ENCODE peak calls at places on chromosomes 3 and 15, in four cellular contexts. O is fibroblast of lung, K is HCT116, G is kidney. E is an unnamed sample.

GRCh38 chr3:123636431-123636841 is 51.6 kb upstream of the HACD2 start:
- DNase-seq in K (no peak), G (no peak), O (no peak), E (peak)

GRCh38 chr3:46705751-46706572 is 4.8 kb downstream of the TMIE start:
- DNase-seq in O (peak), K (no peak), G (peak), E (peak)

GRCh38 chr15:34721802-34722795 is 32.7 kb downstream of the GJD2 start:
- DNase-seq in O (peak), K (peak), G (peak), E (peak)

GRCh38 chr15:68634122-68634482 is 55.3 kb downstream of the CORO2B start:
- DNase-seq in K (no peak), G (no peak), O (no peak), E (no peak)

GRCh38 chr15:84598993-84599392 is 1.8 kb upstream of the ZSCAN2 start:
- DNase-seq in O (peak), G (no peak), K (peak), E (peak)

GRCh38 chr15:44535509-44536297 is 1.2 kb upstream of the EIF3J start:
- DNase-seq in K (no peak), G (no peak), O (no peak), E (peak)

GRCh38 chr3:69433938-69434263 is 48.0 kb upstream of the FRMD4B start:
- DNase-seq in G (no peak), O (peak), K (no peak), E (no peak)

GRCh38 chr3:8523041-8523440 is 21.4 kb downstream of the LMCD1 start:
- DNase-seq in K (no peak), O (no peak), G (no peak), E (no peak)

GRCh38 chr3:27454914-27455313 is 29.3 kb downstream of the SLC4A7 start:
- DNase-seq in G (no peak), K (no peak), O (peak), E (no peak)

GRCh38 chr3:107366766-107367165 is 10.5 kb upstream of the CCDC54 start:
- DNase-seq in K (no peak), O (no peak), G (no peak), E (no peak)

GRCh38 chr15:99029358-99029871 is 21.8 kb upstream of the PGPEP1L start:
- DNase-seq in K (no peak), O (no peak), G (no peak), E (no peak)

GRCh38 chr3:141083831-141084624 is 32.9 kb downstream of the SPSB4 start:
- DNase-seq in O (peak), K (no peak), G (peak), E (peak)

GRCh38 chr3:141089339-141090152 is 38.4 kb downstream of the SPSB4 start:
- DNase-seq in K (no peak), G (no peak), O (no peak), E (peak)

GRCh38 chr3:141085331-141086047 is 34.3 kb downstream of the SPSB4 start:
- DNase-seq in G (no peak), K (no peak), O (no peak), E (peak)

GRCh38 chr3:141086188-141086587 is 35.0 kb downstream of the SPSB4 start:
- DNase-seq in G (no peak), O (no peak), K (no peak), E (no peak)

GRCh38 chr3:141087071-141087824 is 36.1 kb downstream of the SPSB4 start:
- DNase-seq in G (no peak), K (no peak), O (no peak), E (no peak)
- H3K9ac ChIP-seq in G (no peak), K (no peak), O (no peak), E (no peak)

DNA sequence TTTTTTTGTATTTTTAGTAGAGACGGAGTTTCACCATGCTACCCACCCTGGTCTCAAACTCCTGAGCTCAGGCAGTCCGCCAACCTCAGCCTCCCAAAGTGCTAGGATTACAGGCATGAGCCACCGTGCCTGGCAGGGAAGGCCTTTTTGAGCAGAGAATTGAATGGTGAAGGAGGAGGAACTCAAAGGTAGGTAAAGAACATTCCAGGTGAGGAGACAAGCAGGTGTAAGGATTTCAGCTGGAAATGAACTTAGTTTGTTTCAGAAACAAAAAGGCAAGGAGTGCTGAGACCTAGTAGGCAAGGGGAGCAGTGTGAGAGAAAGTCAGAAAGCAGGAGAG is 2.5 kb downstream of the TICRR start:
- DNase-seq in G (no peak), K (no peak), O (no peak), E (peak)
- H3K4me3 ChIP-seq in G (no peak), K (no peak), O (peak), E (peak)

GRCh38 chr3:37985637-37986320 is 4.8 kb upstream of the VILL start:
- DNase-seq in K (no peak), O (peak), G (no peak), E (peak)
- H3K9ac ChIP-seq in K (no peak), O (no peak), G (no peak), E (no peak)

GRCh38 chr15:37095197-37095992 is 5.0 kb downstream of the MEIS2 start:
- DNase-seq in O (no peak), K (no peak), G (peak), E (peak)

GRCh38 chr15:37090543-37091175 is 9.7 kb downstream of the MEIS2 start:
- DNase-seq in O (no peak), K (no peak), G (no peak), E (no peak)

GRCh38 chr15:37095993-37096877 is 4.1 kb downstream of the MEIS2 start:
- DNase-seq in K (no peak), G (peak), O (no peak), E (peak)

GRCh38 chr15:37094542-37095196 is 5.7 kb downstream of the MEIS2 start:
- DNase-seq in G (no peak), K (no peak), O (no peak), E (no peak)

GRCh38 chr15:37093480-37094410 is 6.6 kb downstream of the MEIS2 start:
- DNase-seq in G (no peak), K (no peak), O (peak), E (peak)
- H3K4me3 ChIP-seq in G (peak), K (no peak), O (no peak), E (peak)

DNA sequence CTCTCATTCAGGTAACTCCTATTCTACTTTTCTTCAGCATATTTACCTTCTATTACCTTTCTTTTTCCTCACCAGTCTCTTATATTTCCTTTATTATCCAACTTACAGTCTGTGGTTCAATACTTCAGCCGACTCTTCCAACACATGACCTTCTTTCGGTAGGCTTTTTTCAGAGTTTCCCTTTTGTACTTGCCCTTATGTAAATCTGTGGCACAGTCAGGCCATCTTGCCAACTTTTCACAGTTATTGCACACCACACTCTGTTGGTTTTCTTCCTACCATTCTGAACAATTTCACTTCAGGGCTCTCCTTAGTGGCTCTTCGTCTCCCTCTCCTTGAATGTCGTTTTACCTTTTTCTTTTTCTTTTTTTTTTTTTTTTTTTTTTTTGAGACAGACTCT is 427.8 kb downstream of the LPP start:
- DNase-seq in K (no peak), G (no peak), O (no peak), E (no peak)
- H3K9ac ChIP-seq in K (no peak), G (no peak), O (no peak), E (no peak)

DNA sequence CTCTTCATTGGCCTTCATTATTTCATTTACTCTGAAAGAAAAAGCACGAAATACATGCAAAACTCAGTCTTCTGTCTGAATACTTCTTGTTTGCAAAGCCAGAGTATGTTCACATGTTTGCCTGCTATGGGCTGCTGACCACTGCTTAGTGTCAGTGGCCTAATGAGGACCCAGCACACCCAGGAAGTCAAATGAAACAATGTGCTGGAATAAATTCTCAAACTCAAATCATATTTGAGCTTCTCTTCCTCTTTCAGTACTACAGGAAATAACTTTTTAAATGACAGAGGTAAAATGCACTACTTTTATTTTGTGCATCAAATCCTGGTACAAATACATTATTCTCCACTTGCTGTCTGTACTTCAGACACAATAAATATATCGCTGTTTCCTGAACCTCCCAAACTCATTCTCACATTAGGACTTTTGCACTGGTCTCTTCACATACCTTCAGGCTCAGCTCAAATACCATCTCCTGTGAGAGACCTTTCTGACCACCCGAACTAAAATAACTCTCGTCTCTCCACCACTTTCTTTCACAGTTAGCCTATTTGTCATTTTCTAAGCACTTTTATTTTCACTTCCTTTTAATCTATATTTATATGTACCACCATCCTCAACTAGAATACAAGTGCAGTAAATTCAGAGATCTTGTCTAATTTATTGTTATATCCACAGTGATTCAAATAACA is 176.8 kb downstream of the TUSC7 start:
- DNase-seq in G (no peak), O (no peak), K (no peak), E (no peak)
- H3K4me3 ChIP-seq in G (no peak), O (no peak), K (no peak), E (no peak)

DNA sequence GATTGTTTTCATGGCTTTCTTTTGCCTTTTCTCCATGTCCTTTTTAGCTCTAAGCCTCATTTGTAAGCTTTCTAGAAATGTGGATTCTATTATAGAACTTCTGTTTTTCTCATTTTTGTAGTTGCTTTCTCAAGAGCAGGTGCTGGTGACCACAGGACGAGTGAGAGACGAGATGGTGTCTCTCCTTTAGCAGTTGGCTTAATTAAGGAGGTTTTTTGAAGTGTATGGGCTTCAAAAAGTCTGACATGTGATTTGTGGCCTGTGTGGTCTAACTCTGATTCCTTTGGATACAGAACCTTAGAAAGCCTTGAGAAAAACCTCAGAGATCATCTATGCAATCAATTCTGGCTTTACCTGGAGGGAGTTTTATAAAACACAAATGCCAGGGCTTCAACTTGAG is 292.8 kb downstream of the LPP start:
- DNase-seq in O (no peak), K (no peak), G (no peak), E (no peak)
- H3K9ac ChIP-seq in O (no peak), K (no peak), G (no peak), E (no peak)

GRCh38 chr15:88985547-88986393 is 72.6 kb upstream of the MFGE8 start:
- DNase-seq in K (no peak), G (no peak), O (no peak), E (peak)
- H3K4me3 ChIP-seq in K (no peak), G (no peak), O (no peak), E (no peak)

DNA sequence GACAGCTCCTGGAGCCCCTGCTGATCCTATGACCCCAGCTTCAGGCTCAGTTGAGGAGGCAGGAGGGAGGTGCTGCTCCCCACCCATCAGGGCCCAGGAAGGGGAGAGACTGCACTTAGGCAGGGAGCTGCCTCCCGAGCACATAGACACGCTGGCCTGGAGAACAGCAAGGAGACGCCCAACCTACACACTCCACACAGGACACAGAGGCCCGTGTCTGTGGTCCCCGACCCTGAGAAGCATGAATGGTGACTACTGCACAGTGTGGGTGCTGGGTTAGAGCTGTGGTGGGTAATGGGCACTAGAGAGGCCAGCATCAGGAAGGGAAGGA is 1.1 kb upstream of the HHATL start:
- DNase-seq in K (no peak), O (no peak), G (no peak), E (no peak)
- H3K9ac ChIP-seq in K (no peak), O (no peak), G (no peak), E (no peak)

E was measured in endodermal cell.